ENCODE peak calls at places on chromosome 16, in seven cellular contexts. C is left cardiac atrium, S is T-helper 1 cell, B is Caco-2, R is psoas muscle, N is AG04450, F is heart right ventricle. J is an unnamed sample.

GRCh38 chr16:53159781-53160436 is 105.1 kb downstream of the CHD9 start:
- DNase-seq in C (no peak), S (no peak), B (no peak), R (no peak), N (peak), F (no peak), J (no peak)

GRCh38 chr16:12361016-12361415 is 384.5 kb downstream of the SNX29 start:
- DNase-seq in C (no peak), S (no peak), B (no peak), R (no peak), N (no peak), F (no peak), J (no peak)

GRCh38 chr16:88063201-88063773 is 112.1 kb downstream of the BANP start:
- DNase-seq in C (peak), S (no peak), B (no peak), R (peak), N (peak), F (no peak), J (no peak)

GRCh38 chr16:74716355-74716754 is 15.7 kb upstream of the MLKL start:
- DNase-seq in C (no peak), S (no peak), B (no peak), R (no peak), N (no peak), F (no peak), J (no peak)

GRCh38 chr16:56815721-56816120 is 49.3 kb upstream of the SLC12A3 start:
- DNase-seq in C (no peak), S (no peak), B (no peak), R (no peak), N (no peak), F (peak), J (peak)

GRCh38 chr16:70391881-70392481 is 45.3 kb downstream of the DDX19A start:
- DNase-seq in C (peak), S (no peak), B (no peak), R (peak), N (no peak), F (peak), J (no peak)

GRCh38 chr16:69424935-69425784 is 741 bp downstream of the CYB5B start:
- DNase-seq in C (no peak), S (no peak), B (no peak), R (no peak), N (no peak), F (no peak), J (no peak)

GRCh38 chr16:87382023-87382785 is 1.4 kb downstream of the FBXO31 start:
- DNase-seq in C (no peak), S (no peak), B (no peak), R (no peak), N (no peak), F (no peak), J (no peak)

GRCh38 chr16:73771196-73771595 is 525.4 kb upstream of the PSMD7 start:
- DNase-seq in C (no peak), S (no peak), B (no peak), R (no peak), N (no peak), F (no peak), J (no peak)

J was measured in prostate gland.